ENCODE peak calls at places on chromosome 5, in seven cellular contexts. N is hepatocyte; X is stromal cell of bone marrow; Q is GDM1; M is mesenchymal stem cell; D is activated naive CD4-positive, alpha-beta T cell treated with Interleukin-2 at 50 U/mL for 16 hours; T is NCI-H2081. Z is an unnamed sample.

GRCh38 chr5:77641397-77641943 is 3.0 kb upstream of the OTP start:
- DNase-seq in N (no peak), X (no peak), Q (no peak), M (no peak), D (no peak), T (no peak), Z (no peak)

GRCh38 chr5:146690880-146691355 is 174.9 kb upstream of the GPR151 start:
- DNase-seq in N (no peak), X (no peak), Q (no peak), M (no peak), D (no peak), T (no peak), Z (no peak)

GRCh38 chr5:5363045-5363444 is 59.4 kb upstream of the ICE1 start:
- DNase-seq in N (no peak), X (no peak), Q (no peak), M (no peak), D (no peak), T (no peak), Z (no peak)

GRCh38 chr5:102999191-102999590 is 120.7 kb downstream of the GIN1 start:
- DNase-seq in N (no peak), X (no peak), Q (no peak), M (no peak), D (no peak), T (no peak), Z (no peak)

GRCh38 chr5:191036-191948 is at the start of gene LRRC14B:
- DNase-seq in N (no peak), X (no peak), Q (no peak), M (no peak), D (no peak), T (no peak), Z (peak)

GRCh38 chr5:131355972-131356528 is 92.2 kb downstream of the CDC42SE2 start:
- DNase-seq in N (no peak), X (no peak), Q (no peak), M (peak), D (no peak), T (no peak), Z (no peak)

GRCh38 chr5:37823433-37824152 is 16.2 kb downstream of the GDNF start:
- DNase-seq in N (no peak), X (no peak), Q (no peak), M (no peak), D (no peak), T (no peak), Z (no peak)

GRCh38 chr5:107378218-107378899 is 292.4 kb downstream of the EFNA5 start:
- DNase-seq in N (no peak), X (no peak), Q (no peak), M (no peak), D (no peak), T (no peak), Z (no peak)

GRCh38 chr5:127844631-127845030 is 141.4 kb downstream of the CCDC192 start:
- DNase-seq in N (no peak), X (no peak), Q (no peak), M (no peak), D (no peak), T (peak), Z (peak)

GRCh38 chr5:10530601-10531320 is 33.1 kb upstream of the ANKRD33B start:
- DNase-seq in N (no peak), X (no peak), Q (no peak), M (no peak), D (no peak), T (no peak), Z (no peak)

GRCh38 chr5:67287795-67288194 is 91.2 kb upstream of the CD180 start:
- DNase-seq in N (no peak), X (peak), Q (no peak), M (peak), D (no peak), T (no peak), Z (no peak)

GRCh38 chr5:35963381-35963843 is 25.0 kb upstream of the CAPSL start:
- DNase-seq in N (peak), X (no peak), Q (no peak), M (peak), D (no peak), T (no peak), Z (no peak)

Z was measured in substantia nigra.